ENCODE peak calls at places on chromosomes 6 and 20, in ten cellular contexts. W is GDM1, O is HCEC 1CT, I is brain microvascular endothelial cell, V is mucosa of descending colon, Q is fibroblast of lung, T is NCI-H1092, D is hippocampal formation, N is T-helper 9 cell, G is ovary. C is an unnamed sample.

GRCh38 chr20:63323298-63323820 is 30.4 kb downstream of the COL20A1 start:
- DNase-seq in V (no peak), G (no peak), T (no peak), Q (no peak), D (no peak), O (no peak), W (no peak), N (no peak), I (no peak), C (no peak)

GRCh38 chr20:58891686-58892125 is 39.2 kb downstream of the GNAS start:
- DNase-seq in D (no peak), V (peak), T (peak), I (no peak), G (peak), O (peak), Q (peak), W (no peak), N (peak), C (no peak)

GRCh38 chr20:59804347-59804746 is 129.1 kb downstream of the SYCP2 start:
- DNase-seq in Q (no peak), D (no peak), N (no peak), G (no peak), O (no peak), W (no peak), V (no peak), T (no peak), I (no peak), C (no peak)

GRCh38 chr6:82298012-82298411 is 50.5 kb upstream of the IBTK start:
- DNase-seq in G (no peak), Q (no peak), D (no peak), I (peak), N (no peak), O (peak), V (no peak), T (no peak), W (no peak), C (no peak)

GRCh38 chr6:170038717-170039116 is 252.2 kb downstream of the DLL1 start:
- DNase-seq in Q (no peak), I (no peak), D (no peak), W (no peak), O (no peak), N (no peak), T (no peak), G (peak), V (no peak), C (no peak)

GRCh38 chr20:14235355-14235754 is 102.1 kb downstream of the FLRT3 start:
- DNase-seq in N (no peak), I (peak), V (no peak), T (no peak), W (no peak), O (peak), G (no peak), Q (peak), D (no peak), C (no peak)

GRCh38 chr6:51928320-51928719 is 159.1 kb downstream of the PKHD1 start:
- DNase-seq in T (no peak), G (no peak), Q (no peak), W (no peak), V (no peak), I (no peak), D (no peak), N (no peak), O (no peak), C (no peak)

GRCh38 chr6:37675100-37675499 is 22.6 kb downstream of the MDGA1 start:
- DNase-seq in T (no peak), W (no peak), D (no peak), Q (no peak), V (no peak), G (no peak), I (no peak), N (no peak), O (no peak), C (no peak)

GRCh38 chr6:20691185-20691584 is 156.9 kb downstream of the CDKAL1 start:
- DNase-seq in G (no peak), Q (no peak), V (no peak), D (no peak), T (peak), O (no peak), N (no peak), W (no peak), I (no peak), C (no peak)

GRCh38 chr6:78910611-78911134 is 43.3 kb downstream of the IRAK1BP1 start:
- DNase-seq in Q (peak), W (no peak), T (no peak), O (no peak), V (peak), D (no peak), N (no peak), I (no peak), G (no peak), C (no peak)

GRCh38 chr20:17963114-17963897 is 5.3 kb downstream of the SNX5 start:
- DNase-seq in W (no peak), V (no peak), I (no peak), G (no peak), T (no peak), N (no peak), D (no peak), O (no peak), Q (no peak), C (no peak)

GRCh38 chr6:154721460-154721859 is 11.8 kb upstream of the SCAF8 start:
- DNase-seq in O (peak), G (no peak), D (no peak), V (no peak), I (peak), N (no peak), T (no peak), Q (peak), W (no peak), C (no peak)

GRCh38 chr6:41470341-41471063 is 75.7 kb upstream of the FOXP4 start:
- DNase-seq in G (peak), O (no peak), Q (no peak), T (no peak), I (peak), V (no peak), W (no peak), D (no peak), N (no peak), C (no peak)

GRCh38 chr6:163605388-163606097 is 191.0 kb downstream of the QKI start:
- DNase-seq in W (no peak), N (no peak), O (no peak), I (no peak), G (no peak), T (no peak), D (no peak), Q (no peak), V (no peak), C (no peak)

GRCh38 chr6:123418101-123418500 is 218.6 kb downstream of the TRDN start:
- DNase-seq in N (no peak), Q (peak), W (no peak), I (no peak), O (no peak), T (no peak), D (no peak), G (no peak), V (no peak), C (no peak)

GRCh38 chr6:132812255-132812732 is 2.1 kb upstream of the RPS12 start:
- DNase-seq in N (no peak), V (peak), O (peak), T (no peak), Q (peak), W (no peak), I (peak), D (peak), G (no peak), C (no peak)

GRCh38 chr6:10434235-10434634 is 19.4 kb upstream of the TFAP2A start:
- DNase-seq in G (no peak), I (no peak), Q (no peak), T (no peak), V (no peak), W (peak), O (peak), D (no peak), N (no peak), C (no peak)

GRCh38 chr6:45265246-45265645 is 62.9 kb upstream of the RUNX2 start:
- DNase-seq in O (peak), T (no peak), D (no peak), W (no peak), G (no peak), Q (peak), N (no peak), I (no peak), V (no peak), C (no peak)

GRCh38 chr6:56732517-56732916 is 89.8 kb upstream of the DST start:
- DNase-seq in G (no peak), T (no peak), Q (peak), O (no peak), V (no peak), W (no peak), N (no peak), I (no peak), D (no peak), C (no peak)

GRCh38 chr6:36701401-36701991 is 3.9 kb downstream of the RAB44 start:
- DNase-seq in T (no peak), O (peak), G (no peak), D (no peak), I (no peak), V (no peak), Q (no peak), W (peak), N (no peak), C (no peak)

GRCh38 chr20:34586488-34587163 is 28.1 kb downstream of the MAP1LC3A start:
- DNase-seq in D (no peak), T (no peak), W (no peak), O (no peak), I (no peak), Q (no peak), V (no peak), G (no peak), N (no peak), C (no peak)

GRCh38 chr6:12279322-12280098 is 10.7 kb upstream of the EDN1 start:
- DNase-seq in O (peak), Q (no peak), V (no peak), D (no peak), G (no peak), W (no peak), I (no peak), N (no peak), T (no peak), C (no peak)

C was measured in NCI-H2107.